ENCODE peak calls at places on chromosome 20, in eight cellular contexts. C, S, T, X, H, M, Q and N are unnamed samples.
A peak's percentile ranks its signal among the peaks of the same experiment; 100 is the strongest.

GRCh38 chr20:59574308-59574707 is 30.0 kb upstream of the PHACTR3 start:
- DNase-seq in C (no peak), S (no peak), T (no peak), X (no peak), H (no peak), M (no peak), Q (no peak), N (no peak)

GRCh38 chr20:36546111-36546736 is 4.9 kb downstream of the MYL9 start:
- DNase-seq in C (no peak), S (no peak), T (no peak), X (no peak), H (no peak), M (no peak), Q (no peak), N (no peak)

GRCh38 chr20:13430346-13431002 is 208.3 kb downstream of the TASP1 start:
- DNase-seq in C (no peak), S (no peak), T (no peak), X (no peak), H (no peak), M (peak; percentile 35), Q (no peak), N (no peak)

GRCh38 chr20:22370137-22370536 is 214.2 kb downstream of the FOXA2 start:
- DNase-seq in C (no peak), S (no peak), T (no peak), X (no peak), H (no peak), M (no peak), Q (no peak), N (no peak)

GRCh38 chr20:21534453-21534852 is 20.6 kb upstream of the NKX2-2 start:
- DNase-seq in C (no peak), S (no peak), T (no peak), X (no peak), H (no peak), M (no peak), Q (no peak), N (no peak)

GRCh38 chr20:6007094-6007528 is 46.7 kb downstream of the LRRN4 start:
- DNase-seq in C (no peak), S (no peak), T (no peak), X (peak; percentile 26), H (no peak), M (no peak), Q (no peak), N (no peak)

GRCh38 chr20:52493177-52493711 is 301.7 kb upstream of the ZFP64 start:
- DNase-seq in C (no peak), S (no peak), T (no peak), X (no peak), H (no peak), M (no peak), Q (no peak), N (peak; percentile 14)

GRCh38 chr20:25288291-25289181 is 40.7 kb downstream of the PYGB start:
- DNase-seq in C (peak; percentile 47), S (peak; percentile 53), T (peak; percentile 13), X (no peak), H (no peak), M (no peak), Q (no peak), N (peak; percentile 9)

GRCh38 chr20:1005452-1006027 is 3.4 kb upstream of the RSPO4 start:
- DNase-seq in C (no peak), S (no peak), T (no peak), X (peak; percentile 47), H (peak; percentile 92), M (peak; percentile 66), Q (no peak), N (no peak)

GRCh38 chr20:16556299-16556698 is 16.9 kb downstream of the KIF16B start:
- DNase-seq in C (no peak), S (no peak), T (no peak), X (no peak), H (no peak), M (no peak), Q (no peak), N (no peak)

GRCh38 chr20:47303736-47304135 is 52.8 kb downstream of the ZMYND8 start:
- DNase-seq in C (no peak), S (peak; percentile 46), T (no peak), X (no peak), H (no peak), M (no peak), Q (no peak), N (no peak)

GRCh38 chr20:59663513-59663890 is 59.2 kb downstream of the PHACTR3 start:
- DNase-seq in C (no peak), S (peak; percentile 39), T (no peak), X (no peak), H (no peak), M (no peak), Q (no peak), N (no peak)

GRCh38 chr20:15930324-15931305 is 642.6 kb downstream of the KIF16B start:
- DNase-seq in C (no peak), S (no peak), T (no peak), X (no peak), H (peak; percentile 69), M (peak; percentile 43), Q (no peak), N (no peak)

GRCh38 chr20:21571841-21572690 is 58.2 kb upstream of the NKX2-2 start:
- DNase-seq in C (no peak), S (no peak), T (no peak), X (no peak), H (peak; percentile 58), M (no peak), Q (no peak), N (no peak)

GRCh38 chr20:45445805-45446562 is 23.6 kb upstream of the WFDC2 start:
- DNase-seq in C (no peak), S (no peak), T (no peak), X (peak; percentile 56), H (peak; percentile 75), M (peak; percentile 59), Q (no peak), N (no peak)

GRCh38 chr20:40771848-40772247 is 82.8 kb upstream of the MAFB start:
- DNase-seq in C (no peak), S (no peak), T (no peak), X (no peak), H (no peak), M (no peak), Q (no peak), N (no peak)

GRCh38 chr20:40768105-40768504 is 79.1 kb upstream of the MAFB start:
- DNase-seq in C (no peak), S (no peak), T (no peak), X (no peak), H (no peak), M (no peak), Q (no peak), N (no peak)

GRCh38 chr20:40769677-40770285 is 80.7 kb upstream of the MAFB start:
- DNase-seq in C (no peak), S (no peak), T (no peak), X (no peak), H (no peak), M (no peak), Q (no peak), N (no peak)

GRCh38 chr20:40771308-40771610 is 82.2 kb upstream of the MAFB start:
- DNase-seq in C (no peak), S (no peak), T (no peak), X (no peak), H (no peak), M (no peak), Q (no peak), N (no peak)

GRCh38 chr20:40770564-40771307 is 81.7 kb upstream of the MAFB start:
- DNase-seq in C (no peak), S (no peak), T (no peak), X (peak; percentile 23), H (no peak), M (no peak), Q (peak; percentile 48), N (no peak)
- H3K4me1 ChIP-seq in C (no peaks in the 10 kb centered on the region), S (no peaks in the 10 kb centered on the region), T (peaks cover 13% of the 10 kb centered on the region), X (no peaks in the 10 kb centered on the region), H (peaks cover 12% of the 10 kb centered on the region), M (no peaks in the 10 kb centered on the region), Q (no peaks in the 10 kb centered on the region), N (no peaks in the 10 kb centered on the region)

GRCh38 chr20:19996970-19997369 is 20.2 kb upstream of the NAA20 start:
- DNase-seq in C (no peak), S (no peak), T (no peak), X (no peak), H (no peak), M (no peak), Q (no peak), N (no peak)

GRCh38 chr20:19991826-19992225 is 25.3 kb upstream of the NAA20 start:
- DNase-seq in C (no peak), S (no peak), T (no peak), X (no peak), H (no peak), M (no peak), Q (no peak), N (no peak)

GRCh38 chr20:19992996-19993908 is 23.9 kb upstream of the NAA20 start:
- DNase-seq in C (no peak), S (no peak), T (no peak), X (no peak), H (peak; percentile 30), M (peak; percentile 89), Q (no peak), N (no peak)

GRCh38 chr20:19995220-19995863 is 21.8 kb upstream of the NAA20 start:
- DNase-seq in C (no peak), S (no peak), T (no peak), X (no peak), H (peak; percentile 53), M (peak; percentile 61), Q (no peak), N (peak; percentile 55)

GRCh38 chr20:19993937-19994667 is 23.1 kb upstream of the NAA20 start:
- DNase-seq in C (no peak), S (no peak), T (peak; percentile 49), X (no peak), H (no peak), M (peak; percentile 57), Q (no peak), N (no peak)
- H3K4me1 ChIP-seq in C (no peaks in the 10 kb centered on the region), S (peaks cover 15% of the 10 kb centered on the region), T (peaks cover 100% of the 10 kb centered on the region), X (peaks cover 4% of the 10 kb centered on the region), H (peaks cover 9% of the 10 kb centered on the region), M (peaks cover 52% of the 10 kb centered on the region), Q (no peaks in the 10 kb centered on the region), N (peaks cover 13% of the 10 kb centered on the region)

DNA sequence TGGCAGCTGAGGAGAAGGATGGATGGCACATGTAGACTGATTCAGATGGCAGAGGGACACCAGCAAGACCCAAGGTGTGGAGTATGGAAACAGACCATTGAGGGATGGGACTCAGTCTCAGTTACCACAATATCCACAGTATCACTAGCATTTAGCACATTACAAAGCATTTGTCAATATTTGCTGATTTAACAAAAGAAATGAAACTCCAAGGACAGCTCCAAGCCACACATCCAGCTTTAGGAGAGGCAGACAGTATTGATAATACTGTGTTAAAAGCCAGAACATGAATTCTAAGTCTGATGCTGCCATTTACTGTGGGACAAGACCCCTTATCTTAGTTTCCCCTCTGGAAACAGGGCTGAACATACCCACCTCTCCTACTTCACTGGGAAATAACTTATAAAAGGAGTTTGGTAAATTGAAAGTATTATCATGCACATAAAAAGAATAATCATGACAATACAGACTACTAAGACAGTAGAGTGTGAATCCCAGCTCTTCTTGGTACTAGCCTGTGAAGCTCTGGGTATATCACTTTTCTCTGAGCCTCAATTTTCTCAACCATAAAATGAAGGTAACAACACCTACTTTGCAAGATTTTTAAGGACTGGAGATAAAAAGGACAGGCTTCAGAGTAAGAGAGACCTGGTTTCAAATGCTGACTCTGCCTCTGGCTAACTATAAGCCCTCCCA is 11.1 kb downstream of the BCL2L1 start:
- DNase-seq in C (no peak), S (no peak), T (no peak), X (no peak), H (no peak), M (no peak), Q (no peak), N (no peak)
- H3K4me1 ChIP-seq in C (peaks cover 8% of the 10 kb centered on the region), S (peaks cover 13% of the 10 kb centered on the region), T (peaks cover 100% of the 10 kb centered on the region), X (peaks cover 37% of the 10 kb centered on the region), H (peaks cover 70% of the 10 kb centered on the region), M (peaks cover 96% of the 10 kb centered on the region), Q (no peaks in the 10 kb centered on the region), N (no peaks in the 10 kb centered on the region)

GRCh38 chr20:63359164-63359934 is 1.8 kb downstream of the CHRNA4 start:
- DNase-seq in C (no peak), S (no peak), T (no peak), X (no peak), H (no peak), M (no peak), Q (no peak), N (no peak)
- H3K4me1 ChIP-seq in C (no peaks in the 10 kb centered on the region), S (no peaks in the 10 kb centered on the region), T (peaks cover 33% of the 10 kb centered on the region), X (no peaks in the 10 kb centered on the region), H (no peaks in the 10 kb centered on the region), M (peaks cover 4% of the 10 kb centered on the region), Q (no peaks in the 10 kb centered on the region), N (peaks cover 6% of the 10 kb centered on the region)